ENCODE peak calls at places on chromosomes 1 and 21, in six cellular contexts. One of them, this sample, is unnamed.

GRCh38 chr21:44853601-44854390 is 19.7 kb downstream of the PTTG1IP start:
- DNase-seq in transverse colon: peak; percentile 52
- DNase-seq in breast epithelium: no peak
- DNase-seq in HCT116: no peak
- DNase-seq in prostate gland: no peak
- DNase-seq in GM23338: no peak
- DNase-seq in this sample: peak; percentile 54

GRCh38 chr1:68166348-68166747 is 66.0 kb downstream of the WLS start:
- DNase-seq in transverse colon: no peak
- DNase-seq in breast epithelium: no peak
- DNase-seq in HCT116: no peak
- DNase-seq in prostate gland: no peak
- DNase-seq in GM23338: no peak
- DNase-seq in this sample: no peak

GRCh38 chr1:155974208-155975165 is 3.9 kb downstream of the ARHGEF2 start:
- DNase-seq in transverse colon: no peak
- DNase-seq in breast epithelium: peak; percentile 44
- DNase-seq in HCT116: no peak
- DNase-seq in prostate gland: no peak
- DNase-seq in GM23338: no peak
- DNase-seq in this sample: no peak

GRCh38 chr1:10625554-10625953 is 150.8 kb downstream of the PEX14 start:
- DNase-seq in transverse colon: no peak
- DNase-seq in breast epithelium: no peak
- DNase-seq in HCT116: no peak
- DNase-seq in prostate gland: no peak
- DNase-seq in GM23338: no peak
- DNase-seq in this sample: peak; percentile 51

GRCh38 chr1:170885551-170885950 is 49.8 kb upstream of the MROH9 start:
- DNase-seq in transverse colon: no peak
- DNase-seq in breast epithelium: no peak
- DNase-seq in HCT116: no peak
- DNase-seq in prostate gland: no peak
- DNase-seq in GM23338: no peak
- DNase-seq in this sample: no peak

GRCh38 chr1:33349778-33350610 is 29.1 kb upstream of the A3GALT2 start:
- DNase-seq in transverse colon: peak; percentile 89
- DNase-seq in breast epithelium: peak; percentile 86
- DNase-seq in HCT116: peak; percentile 68
- DNase-seq in prostate gland: peak; percentile 83
- DNase-seq in GM23338: peak; percentile 87
- DNase-seq in this sample: peak; percentile 91

GRCh38 chr1:146031476-146031875 is 9.9 kb upstream of the HJV start:
- DNase-seq in transverse colon: no peak
- DNase-seq in breast epithelium: no peak
- DNase-seq in HCT116: no peak
- DNase-seq in prostate gland: no peak
- DNase-seq in GM23338: no peak
- DNase-seq in this sample: no peak

GRCh38 chr21:33026878-33027400 is 1.2 kb downstream of the OLIG2 start:
- DNase-seq in transverse colon: no peak
- DNase-seq in breast epithelium: no peak
- DNase-seq in HCT116: no peak
- DNase-seq in prostate gland: no peak
- DNase-seq in GM23338: peak; percentile 66
- DNase-seq in this sample: no peak

GRCh38 chr1:93079685-93080141 is 630 bp downstream of the MTF2 start:
- DNase-seq in transverse colon: peak; percentile 23
- DNase-seq in breast epithelium: no peak
- DNase-seq in HCT116: no peak
- DNase-seq in prostate gland: peak; percentile 10
- DNase-seq in GM23338: peak; percentile 78
- DNase-seq in this sample: peak; percentile 62

GRCh38 chr1:242189591-242189990 is 190.7 kb upstream of the MAP1LC3C start:
- DNase-seq in transverse colon: no peak
- DNase-seq in breast epithelium: no peak
- DNase-seq in HCT116: no peak
- DNase-seq in prostate gland: no peak
- DNase-seq in GM23338: no peak
- DNase-seq in this sample: no peak

GRCh38 chr1:185996211-185996610 is 262.0 kb downstream of the HMCN1 start:
- DNase-seq in transverse colon: no peak
- DNase-seq in breast epithelium: no peak
- DNase-seq in HCT116: no peak
- DNase-seq in prostate gland: no peak
- DNase-seq in GM23338: no peak
- DNase-seq in this sample: no peak

GRCh38 chr1:108140177-108140576 is 60.0 kb downstream of the SLC25A24 start:
- DNase-seq in transverse colon: no peak
- DNase-seq in breast epithelium: no peak
- DNase-seq in HCT116: no peak
- DNase-seq in prostate gland: no peak
- DNase-seq in GM23338: no peak
- DNase-seq in this sample: no peak

GRCh38 chr1:33143698-33144097 is 38.1 kb downstream of the TRIM62 start:
- DNase-seq in transverse colon: no peak
- DNase-seq in breast epithelium: no peak
- DNase-seq in HCT116: no peak
- DNase-seq in prostate gland: no peak
- DNase-seq in GM23338: no peak
- DNase-seq in this sample: no peak

GRCh38 chr1:210477328-210477924 is 148.7 kb downstream of the HHAT start:
- DNase-seq in transverse colon: no peak
- DNase-seq in breast epithelium: no peak
- DNase-seq in HCT116: peak; percentile 2
- DNase-seq in prostate gland: no peak
- DNase-seq in GM23338: no peak
- DNase-seq in this sample: no peak

GRCh38 chr1:172960454-172961208 is 90.1 kb downstream of the TNFSF18 start:
- DNase-seq in transverse colon: peak; percentile 49
- DNase-seq in breast epithelium: no peak
- DNase-seq in HCT116: no peak
- DNase-seq in prostate gland: peak; percentile 57
- DNase-seq in GM23338: peak; percentile 7
- DNase-seq in this sample: no peak

GRCh38 chr1:181057079-181057478 is 23.3 kb downstream of the MR1 start:
- DNase-seq in transverse colon: no peak
- DNase-seq in breast epithelium: no peak
- DNase-seq in HCT116: no peak
- DNase-seq in prostate gland: no peak
- DNase-seq in GM23338: no peak
- DNase-seq in this sample: no peak

GRCh38 chr1:243234978-243235657 is 20.0 kb downstream of the CEP170 start:
- DNase-seq in transverse colon: no peak
- DNase-seq in breast epithelium: no peak
- DNase-seq in HCT116: no peak
- DNase-seq in prostate gland: no peak
- DNase-seq in GM23338: no peak
- DNase-seq in this sample: no peak

GRCh38 chr1:156214024-156214748 is 1.4 kb downstream of the PMF1 start:
- DNase-seq in transverse colon: no peak
- DNase-seq in breast epithelium: no peak
- DNase-seq in HCT116: peak; percentile 74
- DNase-seq in prostate gland: no peak
- DNase-seq in GM23338: no peak
- DNase-seq in this sample: no peak

GRCh38 chr1:54403808-54404261 is 2.4 kb downstream of the SSBP3 start:
- DNase-seq in transverse colon: no peak
- DNase-seq in breast epithelium: no peak
- DNase-seq in HCT116: no peak
- DNase-seq in prostate gland: no peak
- DNase-seq in GM23338: peak; percentile 22
- DNase-seq in this sample: no peak

GRCh38 chr1:218957971-218958370 is 215.7 kb upstream of the LYPLAL1 start:
- DNase-seq in transverse colon: no peak
- DNase-seq in breast epithelium: no peak
- DNase-seq in HCT116: no peak
- DNase-seq in prostate gland: no peak
- DNase-seq in GM23338: peak; percentile 2
- DNase-seq in this sample: no peak

GRCh38 chr1:243926803-243927245 is 76.8 kb upstream of the AKT3 start:
- DNase-seq in transverse colon: no peak
- DNase-seq in breast epithelium: no peak
- DNase-seq in HCT116: peak; percentile 15
- DNase-seq in prostate gland: no peak
- DNase-seq in GM23338: peak; percentile 63
- DNase-seq in this sample: no peak

GRCh38 chr1:203100163-203100867 is 14.5 kb upstream of the MYOG start:
- DNase-seq in transverse colon: no peak
- DNase-seq in breast epithelium: no peak
- DNase-seq in HCT116: no peak
- DNase-seq in prostate gland: no peak
- DNase-seq in GM23338: no peak
- DNase-seq in this sample: no peak

GRCh38 chr1:14924012-14924452 is 229.5 kb upstream of the TMEM51 start:
- DNase-seq in transverse colon: peak; percentile 67
- DNase-seq in breast epithelium: peak; percentile 69
- DNase-seq in HCT116: peak; percentile 6
- DNase-seq in prostate gland: peak; percentile 63
- DNase-seq in GM23338: peak; percentile 64
- DNase-seq in this sample: no peak

GRCh38 chr1:97538113-97538512 is 382.7 kb downstream of the DPYD start:
- DNase-seq in transverse colon: no peak
- DNase-seq in breast epithelium: no peak
- DNase-seq in HCT116: no peak
- DNase-seq in prostate gland: no peak
- DNase-seq in GM23338: no peak
- DNase-seq in this sample: no peak

GRCh38 chr21:46454634-46455390 is 3.9 kb upstream of the DIP2A start:
- DNase-seq in transverse colon: no peak
- DNase-seq in breast epithelium: no peak
- DNase-seq in HCT116: no peak
- DNase-seq in prostate gland: no peak
- DNase-seq in GM23338: no peak
- DNase-seq in this sample: no peak

GRCh38 chr1:1314237-1314586 is 5.8 kb downstream of the PUSL1 start:
- DNase-seq in transverse colon: no peak
- DNase-seq in breast epithelium: no peak
- DNase-seq in HCT116: no peak
- DNase-seq in prostate gland: no peak
- DNase-seq in GM23338: no peak
- DNase-seq in this sample: no peak

GRCh38 chr1:231973840-231974239 is 347.2 kb downstream of the DISC1 start:
- DNase-seq in transverse colon: no peak
- DNase-seq in breast epithelium: no peak
- DNase-seq in HCT116: no peak
- DNase-seq in prostate gland: no peak
- DNase-seq in GM23338: no peak
- DNase-seq in this sample: no peak

GRCh38 chr1:222792744-222793143 is 22.1 kb upstream of the DISP1 start:
- DNase-seq in transverse colon: no peak
- DNase-seq in breast epithelium: no peak
- DNase-seq in HCT116: no peak
- DNase-seq in prostate gland: no peak
- DNase-seq in GM23338: peak; percentile 67
- DNase-seq in this sample: no peak

GRCh38 chr21:45142469-45142868 is 68.1 kb downstream of the ADARB1 start:
- DNase-seq in transverse colon: no peak
- DNase-seq in breast epithelium: no peak
- DNase-seq in HCT116: no peak
- DNase-seq in prostate gland: no peak
- DNase-seq in GM23338: no peak
- DNase-seq in this sample: no peak

GRCh38 chr1:54805466-54805865 is 4.3 kb upstream of the TTC22 start:
- DNase-seq in transverse colon: peak; percentile 6
- DNase-seq in breast epithelium: no peak
- DNase-seq in HCT116: no peak
- DNase-seq in prostate gland: no peak
- DNase-seq in GM23338: no peak
- DNase-seq in this sample: peak; percentile 53

GRCh38 chr21:43355196-43355924 is 71.6 kb downstream of the SIK1 start:
- DNase-seq in transverse colon: no peak
- DNase-seq in breast epithelium: no peak
- DNase-seq in HCT116: no peak
- DNase-seq in prostate gland: no peak
- DNase-seq in GM23338: no peak
- DNase-seq in this sample: no peak

GRCh38 chr1:178382372-178382771 is 114.4 kb downstream of the CLEC20A start:
- DNase-seq in transverse colon: no peak
- DNase-seq in breast epithelium: no peak
- DNase-seq in HCT116: no peak
- DNase-seq in prostate gland: no peak
- DNase-seq in GM23338: no peak
- DNase-seq in this sample: no peak

DNA sequence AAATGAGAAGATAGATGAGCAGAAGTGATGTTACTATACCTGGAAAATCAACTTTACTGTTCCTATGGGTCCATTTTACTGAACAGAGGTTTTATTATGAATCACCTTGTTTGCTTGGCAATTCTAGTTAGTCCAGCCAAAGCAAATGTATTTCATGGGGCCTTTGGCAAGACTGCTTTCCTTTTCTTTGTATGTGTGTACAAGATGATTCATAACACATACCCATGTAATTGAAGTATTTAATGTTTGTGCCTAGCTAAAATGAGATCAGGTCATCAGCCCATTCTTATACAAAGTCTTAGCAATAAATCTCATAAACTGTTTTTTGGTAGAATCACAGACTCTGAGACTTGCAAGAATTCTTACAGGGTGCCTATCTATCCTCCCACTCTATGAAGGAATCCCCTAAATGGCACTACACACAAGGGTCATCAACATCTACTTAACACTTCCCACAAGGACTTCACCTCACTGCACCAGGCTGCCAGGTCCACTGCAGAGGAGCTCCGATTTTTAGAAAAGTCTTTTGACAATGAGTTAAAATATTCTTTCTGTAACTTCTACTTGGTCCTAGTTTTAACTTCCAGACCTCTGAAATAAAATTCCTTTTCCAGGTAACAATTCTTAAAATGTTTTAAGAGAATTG is 58.5 kb downstream of the LPAR3 start:
- DNase-seq in transverse colon: no peak
- DNase-seq in breast epithelium: no peak
- DNase-seq in HCT116: no peak
- DNase-seq in prostate gland: peak; percentile 73
- DNase-seq in GM23338: no peak
- DNase-seq in this sample: no peak
- TF ChIP-seq POLR2AphosphoS5 in transverse colon: no peak
- TF ChIP-seq POLR2AphosphoS5 in breast epithelium: no peak
- TF ChIP-seq POLR2AphosphoS5 in HCT116: no peak
- TF ChIP-seq POLR2AphosphoS5 in prostate gland: peak; percentile 92
- TF ChIP-seq POLR2AphosphoS5 in GM23338: no peak
- TF ChIP-seq POLR2AphosphoS5 in this sample: no peak

GRCh38 chr1:94863297-94863911 is 43.2 kb downstream of the SLC44A3 start:
- DNase-seq in transverse colon: no peak
- DNase-seq in breast epithelium: peak; percentile 35
- DNase-seq in HCT116: peak; percentile 3
- DNase-seq in prostate gland: peak; percentile 31
- DNase-seq in GM23338: no peak
- DNase-seq in this sample: no peak
- TF ChIP-seq POLR2AphosphoS5 in transverse colon: no peak
- TF ChIP-seq POLR2AphosphoS5 in breast epithelium: no peak
- TF ChIP-seq POLR2AphosphoS5 in HCT116: no peak
- TF ChIP-seq POLR2AphosphoS5 in prostate gland: no peak
- TF ChIP-seq POLR2AphosphoS5 in GM23338: no peak
- TF ChIP-seq POLR2AphosphoS5 in this sample: no peak

GRCh38 chr21:40845621-40846020 is 1.3 kb downstream of the DSCAM start:
- DNase-seq in transverse colon: no peak
- DNase-seq in breast epithelium: no peak
- DNase-seq in HCT116: no peak
- DNase-seq in prostate gland: no peak
- DNase-seq in GM23338: no peak
- DNase-seq in this sample: no peak
- TF ChIP-seq POLR2AphosphoS5 in transverse colon: no peak
- TF ChIP-seq POLR2AphosphoS5 in breast epithelium: no peak
- TF ChIP-seq POLR2AphosphoS5 in HCT116: no peak
- TF ChIP-seq POLR2AphosphoS5 in prostate gland: no peak
- TF ChIP-seq POLR2AphosphoS5 in GM23338: no peak
- TF ChIP-seq POLR2AphosphoS5 in this sample: no peak

GRCh38 chr1:111196213-111196612 is 4.2 kb downstream of the DENND2D start:
- DNase-seq in transverse colon: no peak
- DNase-seq in breast epithelium: no peak
- DNase-seq in HCT116: no peak
- DNase-seq in prostate gland: no peak
- DNase-seq in GM23338: no peak
- DNase-seq in this sample: no peak
- TF ChIP-seq POLR2AphosphoS5 in transverse colon: no peak
- TF ChIP-seq POLR2AphosphoS5 in breast epithelium: no peak
- TF ChIP-seq POLR2AphosphoS5 in HCT116: peak; percentile 4
- TF ChIP-seq POLR2AphosphoS5 in prostate gland: no peak
- TF ChIP-seq POLR2AphosphoS5 in GM23338: no peak
- TF ChIP-seq POLR2AphosphoS5 in this sample: no peak

This sample was measured in suprapubic skin.